ENCODE peak calls at places on chromosomes 1 and 21, in eight cellular contexts. One of them, this sample, is unnamed.

GRCh38 chr1:76219589-76219914 is 145.0 kb downstream of the ST6GALNAC3 start:
- DNase-seq in body of pancreas: no peak
- DNase-seq in lower leg skin: no peak
- DNase-seq in sigmoid colon: no peak
- DNase-seq in A549: no peak
- DNase-seq in ovary: no peak
- DNase-seq in breast epithelium: no peak
- DNase-seq in NB4: peak
- DNase-seq in this sample: no peak

GRCh38 chr1:179541774-179542173 is 34.0 kb downstream of the NPHS2 start:
- DNase-seq in body of pancreas: no peak
- DNase-seq in lower leg skin: no peak
- DNase-seq in sigmoid colon: no peak
- DNase-seq in A549: no peak
- DNase-seq in ovary: no peak
- DNase-seq in breast epithelium: no peak
- DNase-seq in NB4: no peak
- DNase-seq in this sample: no peak

GRCh38 chr1:24027838-24028468 is 47.8 kb upstream of the SRSF10 start:
- DNase-seq in body of pancreas: no peak
- DNase-seq in lower leg skin: no peak
- DNase-seq in sigmoid colon: no peak
- DNase-seq in A549: no peak
- DNase-seq in ovary: no peak
- DNase-seq in breast epithelium: no peak
- DNase-seq in NB4: peak
- DNase-seq in this sample: peak

GRCh38 chr1:42420911-42421585 is 34.8 kb downstream of the ZMYND12 start:
- DNase-seq in body of pancreas: peak
- DNase-seq in lower leg skin: no peak
- DNase-seq in sigmoid colon: peak
- DNase-seq in A549: no peak
- DNase-seq in ovary: peak
- DNase-seq in breast epithelium: peak
- DNase-seq in NB4: no peak
- DNase-seq in this sample: peak

GRCh38 chr1:5881526-5882222 is 110.6 kb downstream of the NPHP4 start:
- DNase-seq in body of pancreas: no peak
- DNase-seq in lower leg skin: no peak
- DNase-seq in sigmoid colon: no peak
- DNase-seq in A549: no peak
- DNase-seq in ovary: no peak
- DNase-seq in breast epithelium: no peak
- DNase-seq in NB4: no peak
- DNase-seq in this sample: no peak

GRCh38 chr1:31696246-31696645 is 7.6 kb downstream of the COL16A1 start:
- DNase-seq in body of pancreas: peak
- DNase-seq in lower leg skin: no peak
- DNase-seq in sigmoid colon: peak
- DNase-seq in A549: no peak
- DNase-seq in ovary: no peak
- DNase-seq in breast epithelium: peak
- DNase-seq in NB4: no peak
- DNase-seq in this sample: no peak

GRCh38 chr1:901108-901859 is 22.4 kb upstream of the SAMD11 start:
- DNase-seq in body of pancreas: no peak
- DNase-seq in lower leg skin: no peak
- DNase-seq in sigmoid colon: no peak
- DNase-seq in A549: no peak
- DNase-seq in ovary: peak
- DNase-seq in breast epithelium: no peak
- DNase-seq in NB4: no peak
- DNase-seq in this sample: no peak

GRCh38 chr1:226293553-226293920 is 15.4 kb downstream of the LIN9 start:
- DNase-seq in body of pancreas: no peak
- DNase-seq in lower leg skin: no peak
- DNase-seq in sigmoid colon: no peak
- DNase-seq in A549: no peak
- DNase-seq in ovary: no peak
- DNase-seq in breast epithelium: no peak
- DNase-seq in NB4: no peak
- DNase-seq in this sample: no peak

GRCh38 chr1:156492013-156492590 is 8.5 kb downstream of the MEF2D start:
- DNase-seq in body of pancreas: no peak
- DNase-seq in lower leg skin: no peak
- DNase-seq in sigmoid colon: no peak
- DNase-seq in A549: no peak
- DNase-seq in ovary: no peak
- DNase-seq in breast epithelium: no peak
- DNase-seq in NB4: no peak
- DNase-seq in this sample: no peak

GRCh38 chr21:17497345-17497744 is 15.5 kb upstream of the CXADR start:
- DNase-seq in body of pancreas: no peak
- DNase-seq in lower leg skin: no peak
- DNase-seq in sigmoid colon: no peak
- DNase-seq in A549: no peak
- DNase-seq in ovary: no peak
- DNase-seq in breast epithelium: no peak
- DNase-seq in NB4: no peak
- DNase-seq in this sample: no peak

GRCh38 chr21:44454747-44455523 is at the start of gene LRRC3:
- DNase-seq in body of pancreas: peak
- DNase-seq in lower leg skin: peak
- DNase-seq in sigmoid colon: peak
- DNase-seq in A549: peak
- DNase-seq in ovary: peak
- DNase-seq in breast epithelium: peak
- DNase-seq in NB4: peak
- DNase-seq in this sample: peak

GRCh38 chr1:68204965-68205630 is 27.2 kb downstream of the WLS start:
- DNase-seq in body of pancreas: peak
- DNase-seq in lower leg skin: no peak
- DNase-seq in sigmoid colon: no peak
- DNase-seq in A549: no peak
- DNase-seq in ovary: no peak
- DNase-seq in breast epithelium: no peak
- DNase-seq in NB4: no peak
- DNase-seq in this sample: no peak

GRCh38 chr21:46229133-46229922 is 754 bp upstream of the LSS start:
- DNase-seq in body of pancreas: peak
- DNase-seq in lower leg skin: peak
- DNase-seq in sigmoid colon: peak
- DNase-seq in A549: peak
- DNase-seq in ovary: peak
- DNase-seq in breast epithelium: no peak
- DNase-seq in NB4: no peak
- DNase-seq in this sample: no peak

GRCh38 chr21:45499970-45500575 is 42.2 kb downstream of the SLC19A1 start:
- DNase-seq in body of pancreas: no peak
- DNase-seq in lower leg skin: no peak
- DNase-seq in sigmoid colon: peak
- DNase-seq in A549: no peak
- DNase-seq in ovary: peak
- DNase-seq in breast epithelium: no peak
- DNase-seq in NB4: no peak
- DNase-seq in this sample: no peak

DNA sequence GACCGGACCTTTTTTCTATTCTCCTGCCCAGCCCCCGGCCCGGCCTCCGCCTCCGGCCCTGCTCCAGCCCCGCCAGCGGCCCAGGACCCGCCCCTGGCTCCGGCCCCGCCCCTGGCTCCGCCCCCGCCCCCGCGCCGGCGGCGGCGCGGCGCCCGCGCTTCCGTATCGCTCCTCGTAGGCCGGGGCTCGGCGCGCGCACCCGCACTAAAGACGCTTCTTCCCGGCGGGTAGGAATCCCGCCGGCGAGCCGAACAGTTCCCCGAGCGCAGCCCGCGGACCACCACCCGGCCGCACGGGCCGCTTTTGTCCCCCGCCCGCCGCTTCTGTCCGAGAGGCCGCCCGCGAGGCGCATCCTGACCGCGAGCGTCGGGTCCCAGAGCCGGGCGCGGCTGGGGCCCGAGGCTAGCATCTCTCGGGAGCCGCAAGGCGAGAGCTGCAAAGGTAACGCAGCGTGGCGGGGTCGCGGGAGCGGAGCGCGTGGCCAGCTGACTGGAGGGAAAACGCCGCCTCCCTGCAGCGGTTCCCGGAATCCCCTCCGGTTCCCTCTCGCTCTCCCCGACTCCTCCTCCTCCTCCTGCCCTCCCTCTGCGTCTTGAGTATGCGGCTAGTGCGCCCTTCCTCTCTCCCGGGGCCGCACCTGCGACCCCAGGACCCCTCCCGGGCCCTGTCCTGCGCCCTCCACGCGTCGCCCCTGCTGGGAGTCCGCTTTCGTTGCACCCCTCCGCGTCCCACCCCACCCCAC is at the start of gene IFNAR2:
- DNase-seq in body of pancreas: peak
- DNase-seq in lower leg skin: peak
- DNase-seq in sigmoid colon: peak
- DNase-seq in A549: peak
- DNase-seq in ovary: peak
- DNase-seq in breast epithelium: peak
- DNase-seq in NB4: peak
- DNase-seq in this sample: peak
- TF ChIP-seq POLR2A in body of pancreas: peak
- TF ChIP-seq POLR2A in lower leg skin: no peak
- TF ChIP-seq POLR2A in sigmoid colon: peak
- TF ChIP-seq POLR2A in A549: peak
- TF ChIP-seq POLR2A in ovary: peak
- TF ChIP-seq POLR2A in breast epithelium: no peak
- TF ChIP-seq POLR2A in NB4: peak
- TF ChIP-seq POLR2A in this sample: peak

DNA sequence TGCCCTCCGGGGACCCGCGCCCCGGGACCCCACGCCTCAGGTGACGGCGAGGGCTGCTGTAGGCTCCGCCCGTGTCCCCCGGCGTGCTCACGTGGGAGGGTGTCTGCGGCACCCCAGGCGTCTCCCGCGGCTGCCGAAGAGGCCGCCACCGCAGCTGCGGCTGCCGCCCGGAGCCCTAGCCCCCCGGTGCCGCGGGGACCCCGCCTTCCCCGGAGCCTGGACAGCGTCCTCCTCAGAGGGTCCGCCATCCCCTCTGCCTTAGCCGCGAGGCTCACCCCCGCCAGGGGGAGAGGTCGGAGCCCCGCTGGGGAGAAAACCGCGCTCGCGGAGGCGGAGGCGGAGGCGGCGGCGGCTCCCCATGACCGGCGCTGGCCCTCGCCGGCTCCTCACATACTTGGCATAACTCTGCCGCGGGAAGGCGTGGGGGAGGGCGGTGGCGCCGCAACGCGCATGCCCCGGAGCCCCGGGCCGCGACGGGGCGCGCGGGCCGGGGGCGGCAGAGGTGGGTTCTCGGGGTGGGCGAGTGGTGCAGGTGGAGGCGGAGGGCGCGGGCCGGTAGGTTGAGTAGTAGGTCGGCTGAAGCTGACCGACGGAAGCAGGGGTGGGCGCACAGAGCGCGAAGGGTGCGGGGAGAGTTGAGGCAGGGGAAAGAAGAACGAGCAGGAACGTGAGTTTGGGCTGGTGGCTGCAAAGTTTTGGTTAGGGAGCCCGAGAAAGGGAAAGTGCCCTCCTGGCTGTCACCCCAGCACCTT is 700 bp upstream of the SYDE2 start:
- DNase-seq in body of pancreas: peak
- DNase-seq in lower leg skin: peak
- DNase-seq in sigmoid colon: peak
- DNase-seq in A549: peak
- DNase-seq in ovary: peak
- DNase-seq in breast epithelium: peak
- DNase-seq in NB4: peak
- DNase-seq in this sample: peak
- TF ChIP-seq POLR2A in body of pancreas: peak
- TF ChIP-seq POLR2A in lower leg skin: no peak
- TF ChIP-seq POLR2A in sigmoid colon: peak
- TF ChIP-seq POLR2A in A549: peak
- TF ChIP-seq POLR2A in ovary: peak
- TF ChIP-seq POLR2A in breast epithelium: peak
- TF ChIP-seq POLR2A in NB4: peak
- TF ChIP-seq POLR2A in this sample: peak

DNA sequence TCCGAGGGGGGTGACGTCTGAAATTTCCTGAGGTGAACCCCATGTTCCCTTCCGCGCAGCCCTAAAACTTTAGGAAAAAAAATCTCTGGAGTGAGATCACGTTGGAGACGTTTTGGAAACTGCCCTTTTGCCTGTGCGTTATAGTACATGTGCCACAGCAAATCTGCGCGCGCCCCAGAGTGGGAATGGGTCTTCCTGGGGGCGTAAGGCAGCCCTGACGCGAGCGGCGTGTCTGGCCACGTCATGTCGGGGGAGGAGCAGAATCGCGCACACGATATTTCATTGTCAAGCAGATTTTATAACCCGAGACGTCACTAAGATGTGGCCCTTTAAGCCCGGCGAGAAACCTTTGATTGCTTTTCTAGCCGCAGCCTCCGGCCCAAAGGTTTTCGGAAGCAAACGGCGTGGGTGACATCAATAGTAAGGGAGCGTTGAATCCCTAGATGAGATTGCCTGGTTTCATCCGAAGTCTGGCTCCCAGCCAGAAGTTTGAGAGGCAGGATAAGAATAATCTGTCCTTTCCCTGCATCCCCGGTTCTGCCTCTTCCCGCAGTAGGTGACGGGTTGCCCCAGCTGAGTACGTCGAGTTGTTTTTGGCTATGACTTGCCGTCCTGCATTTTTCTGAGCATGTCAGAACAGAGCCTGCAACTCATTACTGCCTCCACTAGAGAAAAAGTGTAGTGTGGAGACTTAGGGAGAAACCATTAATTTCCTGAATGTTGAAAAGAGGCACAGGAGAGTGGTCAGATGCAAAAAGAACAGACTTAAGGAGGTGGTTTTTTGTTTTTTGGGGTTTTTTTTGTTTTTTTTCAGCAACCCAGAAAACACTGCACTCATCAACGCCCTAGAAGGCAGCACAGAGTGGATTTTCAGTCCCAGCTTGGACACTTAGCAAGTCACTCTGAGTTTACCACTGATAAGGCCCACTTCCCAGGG is 800 bp upstream of the PMVK start:
- DNase-seq in body of pancreas: peak
- DNase-seq in lower leg skin: peak
- DNase-seq in sigmoid colon: peak
- DNase-seq in A549: peak
- DNase-seq in ovary: peak
- DNase-seq in breast epithelium: peak
- DNase-seq in NB4: peak
- DNase-seq in this sample: peak
- TF ChIP-seq POLR2A in body of pancreas: no peak
- TF ChIP-seq POLR2A in lower leg skin: no peak
- TF ChIP-seq POLR2A in sigmoid colon: peak
- TF ChIP-seq POLR2A in A549: peak
- TF ChIP-seq POLR2A in ovary: peak
- TF ChIP-seq POLR2A in breast epithelium: no peak
- TF ChIP-seq POLR2A in NB4: peak
- TF ChIP-seq POLR2A in this sample: peak

DNA sequence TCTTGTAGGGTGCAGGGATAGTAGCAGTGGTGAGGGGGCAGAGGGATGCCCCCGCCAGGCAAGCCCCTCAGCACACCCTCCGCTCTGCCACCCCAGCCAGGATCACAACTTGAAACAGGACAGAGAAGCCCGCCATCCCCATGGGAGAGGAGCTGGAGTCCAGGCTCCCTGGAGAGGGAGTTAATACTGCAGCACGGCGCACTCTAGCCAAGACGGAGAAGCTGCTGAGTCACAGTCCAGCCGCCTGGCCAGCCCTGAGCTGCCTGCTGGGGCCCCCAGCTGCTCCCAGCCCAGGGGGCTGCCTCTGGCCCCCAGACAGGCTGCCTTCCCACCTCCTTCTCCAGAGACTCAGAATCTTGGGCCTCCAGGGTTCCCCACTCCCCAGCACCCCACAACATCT is 87.2 kb downstream of the SYT2 start:
- DNase-seq in body of pancreas: no peak
- DNase-seq in lower leg skin: no peak
- DNase-seq in sigmoid colon: peak
- DNase-seq in A549: no peak
- DNase-seq in ovary: peak
- DNase-seq in breast epithelium: no peak
- DNase-seq in NB4: peak
- DNase-seq in this sample: peak
- TF ChIP-seq POLR2A in body of pancreas: no peak
- TF ChIP-seq POLR2A in lower leg skin: no peak
- TF ChIP-seq POLR2A in sigmoid colon: no peak
- TF ChIP-seq POLR2A in A549: no peak
- TF ChIP-seq POLR2A in ovary: no peak
- TF ChIP-seq POLR2A in breast epithelium: no peak
- TF ChIP-seq POLR2A in NB4: no peak
- TF ChIP-seq POLR2A in this sample: no peak